ENCODE peak calls at places on chromosome 5, in four cellular contexts. K is HepG2, U is K562, T is GM12878. S is an unnamed sample.

GRCh38 chr5:67053229-67053628 is 143.4 kb downstream of the CD180 start:
- DNase-seq in U (no peak), K (no peak), T (no peak), S (no peak)

GRCh38 chr5:173802670-173803165 is 85.4 kb upstream of the CPEB4 start:
- DNase-seq in U (no peak), T (no peak), K (peak), S (no peak)

GRCh38 chr5:178576591-178577351 is 13.4 kb downstream of the COL23A1 start:
- DNase-seq in K (no peak), U (no peak), T (no peak), S (no peak)

GRCh38 chr5:118558871-118559270 is 429.5 kb downstream of the DTWD2 start:
- DNase-seq in T (no peak), U (no peak), K (no peak), S (no peak)

GRCh38 chr5:130045334-130045733 is 141.1 kb downstream of the CHSY3 start:
- DNase-seq in K (no peak), T (no peak), U (no peak), S (no peak)

GRCh38 chr5:53323511-53323910 is 156.9 kb upstream of the FST start:
- DNase-seq in U (no peak), T (no peak), K (no peak), S (no peak)

GRCh38 chr5:4563400-4563799 is 576.7 kb upstream of the ADAMTS16 start:
- DNase-seq in K (no peak), T (no peak), U (no peak), S (no peak)

GRCh38 chr5:149274964-149275363 is 3.3 kb downstream of the AFAP1L1 start:
- DNase-seq in T (no peak), U (no peak), K (no peak), S (no peak)

GRCh38 chr5:98104454-98105188 is 668.8 kb upstream of the RGMB start:
- DNase-seq in T (no peak), K (no peak), U (no peak), S (no peak)

GRCh38 chr5:93299596-93300308 is 281.3 kb downstream of the NR2F1-AS1 start:
- DNase-seq in T (no peak), U (no peak), K (no peak), S (peak)

GRCh38 chr5:134005415-134006118 is 792 bp upstream of the VDAC1 start:
- DNase-seq in U (peak), K (no peak), T (no peak), S (no peak)

GRCh38 chr5:118791986-118792734 is 196.2 kb downstream of the DTWD2 start:
- DNase-seq in U (peak), K (peak), T (peak), S (peak)

GRCh38 chr5:115775999-115776398 is 40.5 kb downstream of the CDO1 start:
- DNase-seq in T (no peak), K (no peak), U (no peak), S (no peak)

GRCh38 chr5:115770466-115770865 is 46.0 kb downstream of the CDO1 start:
- DNase-seq in T (no peak), U (peak), K (peak), S (peak)

GRCh38 chr5:115776989-115777388 is 39.5 kb downstream of the CDO1 start:
- DNase-seq in T (no peak), K (no peak), U (no peak), S (no peak)

GRCh38 chr5:115774684-115775083 is 41.8 kb downstream of the CDO1 start:
- DNase-seq in U (no peak), T (no peak), K (no peak), S (no peak)

DNA sequence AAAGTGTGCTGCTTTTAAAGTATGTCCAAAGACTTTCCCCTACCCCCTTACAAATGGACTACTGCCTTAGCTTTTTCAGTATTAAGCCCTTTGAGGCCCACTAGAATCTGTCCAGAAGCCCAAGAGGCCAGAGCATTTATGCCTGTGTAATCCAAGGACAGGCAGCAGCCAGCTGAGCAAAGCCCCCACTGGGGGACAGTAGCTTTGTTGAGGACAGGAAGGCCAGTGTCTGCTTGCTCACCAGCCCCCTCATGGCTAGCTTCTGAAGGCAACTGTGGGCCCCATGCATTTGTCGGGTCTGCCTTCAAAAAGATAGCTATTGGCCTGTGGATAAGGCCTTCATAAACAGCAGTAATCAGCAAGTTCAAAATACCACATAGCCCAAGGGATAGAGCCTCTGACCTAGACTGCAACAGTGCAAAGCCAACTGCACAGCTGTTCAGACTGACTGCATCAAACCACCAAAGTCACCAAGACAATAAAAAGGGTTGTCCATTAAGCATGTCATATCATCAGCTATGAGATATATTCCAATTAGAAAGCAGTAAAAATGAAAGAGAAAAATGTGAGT is 43.4 kb downstream of the CDO1 start:
- DNase-seq in T (no peak), U (no peak), K (no peak), S (no peak)
- TF ChIP-seq FOXK2 in T (no peak), U (no peak), K (no peak), S (no peak)

DNA sequence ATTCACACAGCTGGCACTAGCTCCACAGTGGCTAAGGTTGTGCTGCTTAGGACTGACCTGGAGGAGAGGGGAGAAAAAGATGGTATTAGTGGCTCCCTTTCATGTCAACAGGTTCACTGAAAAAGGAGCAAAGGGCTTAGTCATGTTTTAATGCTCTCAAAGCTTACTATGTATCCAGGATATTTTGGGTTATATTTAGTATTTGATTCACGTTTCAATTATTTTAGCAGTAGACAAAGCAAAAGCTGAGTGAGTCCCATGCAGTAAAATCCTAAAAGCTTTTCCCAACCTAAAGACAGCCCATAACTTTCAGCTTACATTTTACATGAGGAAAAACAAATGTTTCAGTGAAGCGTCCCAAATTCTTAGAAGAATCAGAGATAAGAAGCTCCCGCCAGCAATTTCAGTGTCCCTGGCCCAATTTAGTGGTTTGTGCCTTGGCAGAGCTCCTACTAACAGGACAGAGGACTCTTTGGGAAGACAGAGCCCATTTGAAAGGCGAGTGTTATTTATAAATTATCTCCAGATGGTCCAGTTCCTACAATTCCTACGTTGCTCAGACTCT is 224.8 kb upstream of the ANKRD55 start:
- DNase-seq in T (no peak), U (no peak), K (no peak), S (no peak)
- TF ChIP-seq FOXK2 in T (no peak), U (no peak), K (no peak), S (no peak)

DNA sequence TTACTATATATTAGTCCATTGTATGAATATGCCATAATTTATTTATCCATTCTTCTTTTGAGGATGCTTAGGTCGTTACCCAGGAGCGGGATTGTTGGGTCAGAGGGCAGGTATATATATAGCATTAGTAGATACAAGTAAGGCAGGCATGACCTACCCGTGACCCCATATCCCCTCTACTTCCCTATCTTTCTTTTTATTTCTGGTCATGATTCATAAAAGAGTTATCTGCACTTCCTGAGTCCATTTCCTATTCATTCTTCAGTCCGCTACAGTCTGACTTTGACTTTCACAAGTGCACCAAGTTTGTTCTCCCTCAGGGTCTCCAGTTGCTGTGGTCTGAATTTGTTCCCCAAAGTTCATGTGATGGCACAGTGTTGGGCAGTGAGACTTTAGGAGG is 6.9 kb downstream of the RHOBTB3 start:
- DNase-seq in T (no peak), K (no peak), U (no peak), S (no peak)
- TF ChIP-seq FOXK2 in T (no peak), K (no peak), U (no peak), S (no peak)

GRCh38 chr5:74314906-74315305 is 325.6 kb downstream of the ENC1 start:
- DNase-seq in U (no peak), T (no peak), K (no peak), S (no peak)
- TF ChIP-seq FOXK2 in U (no peak), T (no peak), K (no peak), S (no peak)

DNA sequence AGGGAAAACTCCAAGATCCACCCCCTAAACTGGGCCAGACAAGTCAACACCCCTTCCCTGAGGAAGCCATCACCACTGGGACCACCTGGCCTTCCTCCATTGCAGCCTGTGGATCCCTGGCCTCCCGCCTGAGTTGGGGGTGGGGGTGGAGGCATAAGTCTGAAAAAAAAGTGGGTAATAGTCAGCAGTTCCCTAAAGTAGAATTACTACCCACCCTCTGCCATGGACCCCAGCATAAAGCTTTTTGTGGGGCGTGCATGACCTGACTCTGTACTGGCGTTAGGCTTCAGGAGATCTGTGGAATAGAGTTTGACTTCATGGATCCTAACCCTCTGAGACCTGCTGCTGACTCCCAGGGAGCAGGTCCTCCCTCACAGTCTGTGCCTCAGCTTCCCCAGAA is 2.0 kb upstream of the CXXC5 start:
- DNase-seq in T (no peak), U (no peak), K (no peak), S (no peak)
- TF ChIP-seq FOXK2 in T (no peak), U (no peak), K (no peak), S (no peak)

GRCh38 chr5:135038202-135038828 is 4.3 kb upstream of the PITX1 start:
- DNase-seq in U (no peak), T (no peak), K (no peak), S (no peak)

GRCh38 chr5:135041145-135041587 is 7.1 kb upstream of the PITX1 start:
- DNase-seq in K (no peak), T (no peak), U (no peak), S (no peak)

GRCh38 chr5:135038829-135039525 is 4.9 kb upstream of the PITX1 start:
- DNase-seq in K (no peak), T (no peak), U (no peak), S (no peak)

GRCh38 chr5:135040331-135041144 is 6.5 kb upstream of the PITX1 start:
- DNase-seq in U (no peak), K (no peak), T (no peak), S (no peak)

GRCh38 chr5:135039526-135040296 is 5.7 kb upstream of the PITX1 start:
- DNase-seq in K (no peak), T (no peak), U (no peak), S (no peak)
- TF ChIP-seq FOXK2 in K (no peak), T (no peak), U (no peak), S (no peak)

GRCh38 chr5:105680858-105681257 is 1989.9 kb downstream of the EFNA5 start:
- DNase-seq in T (no peak), U (no peak), K (no peak), S (no peak)

GRCh38 chr5:105677291-105677690 is 1993.4 kb downstream of the EFNA5 start:
- DNase-seq in T (no peak), U (no peak), K (no peak), S (no peak)
- TF ChIP-seq FOXK2 in T (no peak), U (no peak), K (no peak), S (no peak)

GRCh38 chr5:14781106-14781505 is 90.5 kb downstream of the ANKH start:
- DNase-seq in U (no peak), T (no peak), K (no peak), S (no peak)
- TF ChIP-seq FOXK2 in U (no peak), T (no peak), K (no peak), S (no peak)

S was measured in HEK293T.